ENCODE peak calls at places on chromosomes 5 and 9, in six cellular contexts. G is HEK293T, D is IMR-90, N is K562, K is A549, V is HepG2. P is an unnamed sample.

GRCh38 chr9:124068248-124068647 is 56.7 kb downstream of the LHX2 start:
- DNase-seq in G (no peak), D (no peak), N (no peak), K (no peak), V (no peak), P (no peak)

GRCh38 chr9:121699271-121700164 is 48.1 kb downstream of the DAB2IP start:
- DNase-seq in G (no peak), D (peak), N (no peak), K (no peak), V (no peak), P (no peak)

GRCh38 chr9:108569624-108570023 is 286.2 kb downstream of the ACTL7B start:
- DNase-seq in G (no peak), D (peak), N (no peak), K (no peak), V (no peak), P (no peak)

GRCh38 chr5:71528206-71528605 is 58.9 kb upstream of the MCCC2 start:
- DNase-seq in G (no peak), D (peak), N (no peak), K (no peak), V (no peak), P (no peak)

GRCh38 chr5:142012186-142012785 is 541 bp downstream of the GNPDA1 start:
- DNase-seq in G (peak), D (no peak), N (peak), K (peak), V (peak), P (no peak)

GRCh38 chr9:89363311-89363670 is 45.0 kb downstream of the SECISBP2 start:
- DNase-seq in G (no peak), D (no peak), N (no peak), K (no peak), V (no peak), P (no peak)

GRCh38 chr5:172005708-172006377 is 595 bp downstream of the FBXW11 start:
- DNase-seq in G (peak), D (no peak), N (peak), K (peak), V (peak), P (no peak)

GRCh38 chr9:71179183-71179582 is 57.8 kb upstream of the TRPM3 start:
- DNase-seq in G (no peak), D (no peak), N (no peak), K (no peak), V (no peak), P (no peak)

GRCh38 chr9:121634329-121634784 is 17.1 kb upstream of the DAB2IP start:
- DNase-seq in G (no peak), D (no peak), N (no peak), K (no peak), V (peak), P (no peak)

GRCh38 chr5:157564149-157564711 is 11.3 kb downstream of the ADAM19 start:
- DNase-seq in G (no peak), D (no peak), N (peak), K (no peak), V (no peak), P (no peak)

GRCh38 chr9:1460143-1460769 is 410.1 kb downstream of the DMRT2 start:
- DNase-seq in G (peak), D (no peak), N (peak), K (no peak), V (peak), P (peak)

GRCh38 chr9:107269681-107270080 is 13.4 kb upstream of the RAD23B start:
- DNase-seq in G (no peak), D (peak), N (no peak), K (no peak), V (peak), P (no peak)

GRCh38 chr5:24691073-24691472 is 46.3 kb upstream of the CDH10 start:
- DNase-seq in G (no peak), D (no peak), N (no peak), K (no peak), V (no peak), P (no peak)

DNA sequence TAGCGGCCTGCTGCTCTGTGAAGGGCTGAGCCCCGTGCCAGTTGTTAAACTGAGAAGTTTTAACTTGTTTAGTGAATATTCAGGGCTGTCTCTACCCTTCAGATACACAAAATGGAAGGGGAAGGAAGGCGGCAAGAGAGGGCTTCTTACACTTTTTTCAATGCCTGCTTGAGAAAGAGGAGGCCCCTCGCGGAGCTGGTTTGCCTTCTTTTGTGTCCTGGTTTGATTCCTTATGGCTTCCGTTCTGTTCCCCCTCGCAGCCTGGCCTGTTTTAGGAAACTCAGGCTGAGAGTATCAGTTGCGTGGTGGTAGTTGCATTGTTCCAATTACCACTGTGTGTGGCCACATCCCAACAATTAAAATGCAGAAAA is 1.0 kb downstream of the FAM53C start:
- DNase-seq in G (no peak), D (no peak), N (no peak), K (no peak), V (no peak), P (no peak)
- TF ChIP-seq BHLHE40 in G (no peak), D (no peak), N (no peak), K (no peak), V (no peak), P (no peak)

GRCh38 chr9:132169672-132170392 is 8.0 kb downstream of the NTNG2 start:
- DNase-seq in G (peak), D (peak), N (peak), K (peak), V (peak), P (no peak)

GRCh38 chr9:132166599-132166998 is 4.7 kb downstream of the NTNG2 start:
- DNase-seq in G (no peak), D (no peak), N (peak), K (peak), V (no peak), P (no peak)

GRCh38 chr9:132168851-132169250 is 7.0 kb downstream of the NTNG2 start:
- DNase-seq in G (no peak), D (no peak), N (no peak), K (no peak), V (no peak), P (no peak)

GRCh38 chr9:132167192-132167591 is 5.3 kb downstream of the NTNG2 start:
- DNase-seq in G (no peak), D (peak), N (no peak), K (no peak), V (no peak), P (no peak)

DNA sequence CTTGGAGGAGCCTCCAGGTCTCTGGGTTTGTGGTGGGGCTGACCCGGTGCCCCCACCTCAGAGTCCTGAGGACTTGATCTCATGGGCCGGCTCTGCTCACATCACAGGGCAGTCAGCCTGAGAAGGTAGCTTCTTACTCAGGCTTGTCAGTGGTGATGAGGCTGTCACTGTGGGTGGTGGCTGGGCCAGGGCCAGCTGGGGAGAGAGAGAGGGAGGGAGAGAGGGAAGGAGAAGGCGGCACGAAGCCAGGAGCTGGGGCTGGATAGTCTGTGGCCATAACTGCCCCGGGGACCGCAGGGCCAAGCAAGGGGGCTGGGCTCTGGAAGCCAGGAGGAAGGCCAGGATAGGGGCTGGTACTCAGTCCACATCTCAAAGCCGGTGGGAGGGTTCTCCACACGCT is 6.5 kb downstream of the NTNG2 start:
- DNase-seq in G (no peak), D (peak), N (no peak), K (no peak), V (no peak), P (no peak)
- TF ChIP-seq BHLHE40 in G (no peak), D (no peak), N (no peak), K (no peak), V (no peak), P (no peak)

DNA sequence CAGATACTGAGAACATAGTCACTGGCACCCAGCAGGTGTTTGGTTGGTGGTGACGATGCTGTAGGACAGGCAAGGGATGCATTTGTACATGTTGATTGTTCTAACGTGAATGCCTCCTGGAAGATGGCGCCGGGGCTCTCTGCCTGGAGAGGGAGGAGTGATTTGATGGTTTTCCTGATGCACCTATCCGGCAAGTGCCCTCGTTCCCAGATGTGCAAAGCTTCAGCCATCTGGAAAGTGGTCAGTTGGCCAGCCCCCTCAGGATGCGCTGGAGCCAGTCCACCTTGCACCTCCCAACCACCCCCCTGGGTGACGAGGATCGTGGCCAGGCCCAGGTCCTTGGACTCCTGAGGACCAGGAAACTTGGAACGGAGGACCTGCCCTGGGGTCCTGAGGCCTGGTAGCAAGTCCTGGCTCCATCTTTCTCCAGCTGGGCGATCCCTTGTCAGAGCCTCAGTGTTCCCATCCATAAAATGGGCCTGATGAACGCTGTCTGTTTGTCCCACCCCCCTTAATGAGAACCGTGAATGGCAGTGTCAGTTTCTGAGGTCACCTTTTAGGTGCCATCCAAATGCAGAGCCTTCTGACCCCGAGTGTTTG is 23.6 kb upstream of the RNU6ATAC start:
- DNase-seq in G (no peak), D (no peak), N (no peak), K (no peak), V (no peak), P (no peak)
- TF ChIP-seq BHLHE40 in G (no peak), D (no peak), N (no peak), K (no peak), V (no peak), P (no peak)

GRCh38 chr9:15390200-15390599 is 32.5 kb upstream of the SNAPC3 start:
- DNase-seq in G (no peak), D (no peak), N (no peak), K (no peak), V (no peak), P (no peak)

GRCh38 chr9:15389636-15390035 is 33.0 kb upstream of the SNAPC3 start:
- DNase-seq in G (no peak), D (no peak), N (no peak), K (no peak), V (no peak), P (no peak)

GRCh38 chr9:15381491-15381890 is 41.2 kb upstream of the SNAPC3 start:
- DNase-seq in G (no peak), D (no peak), N (no peak), K (no peak), V (no peak), P (no peak)

GRCh38 chr9:15389173-15389572 is 33.5 kb upstream of the SNAPC3 start:
- DNase-seq in G (no peak), D (peak), N (no peak), K (no peak), V (no peak), P (no peak)

DNA sequence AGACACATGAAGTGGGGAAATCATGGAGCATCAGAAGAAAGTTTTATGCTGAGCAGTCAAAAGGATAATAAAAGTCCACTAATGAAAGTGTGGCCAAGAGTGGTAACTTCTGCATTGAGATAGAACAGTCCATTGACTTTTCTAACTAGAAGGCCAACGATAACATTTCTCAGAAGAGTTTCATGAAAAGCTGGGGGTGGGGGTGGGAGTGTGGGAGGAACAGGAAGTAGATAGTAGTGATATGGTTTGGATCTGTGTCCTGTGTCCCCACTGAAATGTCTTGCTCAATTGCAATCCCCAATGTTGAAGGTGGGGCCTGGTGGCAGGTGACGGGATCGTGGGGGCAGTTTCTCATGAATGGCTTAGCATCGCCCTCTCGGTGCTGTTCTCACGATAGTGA is 36.2 kb upstream of the SNAPC3 start:
- DNase-seq in G (no peak), D (no peak), N (peak), K (no peak), V (no peak), P (no peak)
- TF ChIP-seq BHLHE40 in G (no peak), D (no peak), N (no peak), K (no peak), V (no peak), P (no peak)

GRCh38 chr5:169299146-169299545 is 1.8 kb downstream of the SLIT3 start:
- DNase-seq in G (no peak), D (no peak), N (no peak), K (peak), V (no peak), P (no peak)
- TF ChIP-seq BHLHE40 in G (no peak), D (no peak), N (no peak), K (no peak), V (no peak), P (no peak)